ENCODE peak calls at places on chromosomes 6 and 20, in four cellular contexts. G is mesothelial cell of epicardium, H is ascending aorta, M is heart right ventricle. A is an unnamed sample.

GRCh38 chr6:107124934-107125348 is 9.6 kb upstream of the BEND3 start:
- DNase-seq in G (no peak), H (no peak), M (no peak), A (no peak)

GRCh38 chr20:53381568-53382262 is 211.9 kb downstream of the ZNF217 start:
- DNase-seq in G (no peak), H (no peak), M (no peak), A (no peak)

GRCh38 chr6:14921170-14921569 is 324.7 kb upstream of the JARID2 start:
- DNase-seq in G (no peak), H (peak), M (peak), A (no peak)

GRCh38 chr20:10093087-10093591 is 58.4 kb downstream of the ANKEF1 start:
- DNase-seq in G (no peak), H (no peak), M (no peak), A (no peak)

GRCh38 chr6:35797837-35798526 is 859 bp upstream of the CLPS start:
- DNase-seq in G (no peak), H (no peak), M (no peak), A (no peak)

GRCh38 chr6:162118706-162119105 is 608.9 kb downstream of the PRKN start:
- DNase-seq in G (no peak), H (no peak), M (no peak), A (no peak)

GRCh38 chr20:4299250-4299649 is 283.9 kb upstream of the RNF24 start:
- DNase-seq in G (no peak), H (no peak), M (no peak), A (no peak)

GRCh38 chr20:49039854-49040253 is 6.3 kb upstream of the CSE1L start:
- DNase-seq in G (no peak), H (no peak), M (no peak), A (no peak)

GRCh38 chr6:14619419-14619781 is 501.8 kb downstream of the CD83 start:
- DNase-seq in G (no peak), H (no peak), M (peak), A (no peak)

GRCh38 chr6:151075527-151075926 is 164.2 kb upstream of the AKAP12 start:
- DNase-seq in G (no peak), H (no peak), M (no peak), A (no peak)

DNA sequence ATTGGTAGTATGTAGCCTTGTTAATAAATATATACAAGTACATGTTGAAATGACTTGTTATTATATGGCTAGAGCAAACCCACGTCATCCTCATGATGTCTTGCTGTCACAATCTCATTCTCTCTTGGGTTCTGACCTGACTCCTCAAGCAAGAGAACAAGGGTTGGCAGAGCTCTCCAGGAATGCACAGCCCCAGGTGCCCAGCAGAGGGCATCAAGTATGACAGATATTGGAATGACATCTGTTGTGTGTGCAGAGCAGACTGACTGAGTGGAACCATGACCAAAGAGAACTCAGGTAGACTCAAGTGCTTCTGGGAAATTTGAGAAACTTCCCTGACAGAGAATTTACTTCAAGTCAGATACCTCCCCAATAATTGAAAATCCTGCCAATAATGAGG is 90.6 kb downstream of the PAX1 start:
- DNase-seq in G (no peak), H (no peak), M (no peak), A (no peak)
- TF ChIP-seq CTCF in G (no peak), H (no peak), M (no peak), A (no peak)

DNA sequence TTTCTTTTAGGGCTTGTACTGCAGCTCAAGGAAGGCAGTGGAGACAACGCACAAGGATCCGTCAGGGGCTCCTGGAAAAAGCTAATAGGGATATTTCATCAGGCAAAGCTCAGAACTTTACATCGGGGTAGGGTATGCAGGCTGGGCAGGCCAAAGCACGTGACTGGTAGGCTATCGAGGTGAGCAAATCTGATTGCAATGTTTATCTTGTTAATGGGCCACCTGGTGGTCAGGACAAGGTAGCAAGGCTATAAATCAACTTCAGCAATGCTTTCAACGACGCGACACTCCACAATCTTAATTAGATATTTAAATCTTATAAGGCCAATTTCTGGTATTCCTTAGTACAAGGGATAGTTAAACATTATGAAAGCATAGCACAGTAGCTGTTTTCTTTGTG is 1302.8 kb upstream of the EYS start:
- DNase-seq in G (no peak), H (no peak), M (no peak), A (no peak)
- TF ChIP-seq CTCF in G (no peak), H (no peak), M (no peak), A (peak)

GRCh38 chr6:53643481-53643965 is 22.0 kb downstream of the KLHL31 start:
- DNase-seq in G (no peak), H (no peak), M (no peak), A (no peak)

GRCh38 chr6:53647437-53648094 is 18.0 kb downstream of the KLHL31 start:
- DNase-seq in G (no peak), H (no peak), M (no peak), A (no peak)

GRCh38 chr6:53648571-53648970 is 17.0 kb downstream of the KLHL31 start:
- DNase-seq in G (no peak), H (no peak), M (no peak), A (no peak)

GRCh38 chr6:53646606-53647005 is 18.9 kb downstream of the KLHL31 start:
- DNase-seq in G (no peak), H (no peak), M (no peak), A (no peak)

DNA sequence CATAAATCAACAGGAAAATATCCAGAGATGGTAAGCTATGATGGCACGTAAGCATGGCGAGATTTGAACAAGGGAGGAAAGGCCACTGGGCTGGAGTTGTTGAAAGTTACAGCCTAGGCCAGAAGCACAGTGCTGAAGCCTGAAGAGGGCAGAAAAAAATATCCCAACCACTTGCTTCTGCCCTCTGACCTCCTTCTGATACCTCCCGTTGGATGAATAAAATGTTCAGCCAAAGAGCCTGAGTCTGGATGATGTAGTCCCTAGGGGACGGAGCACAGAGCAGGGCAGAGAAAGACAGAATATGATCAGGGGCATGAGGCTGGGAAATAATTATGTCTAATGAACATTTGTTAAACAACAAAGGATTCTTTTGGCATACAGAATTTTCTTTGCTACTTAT is 19.7 kb downstream of the KLHL31 start:
- DNase-seq in G (no peak), H (no peak), M (no peak), A (no peak)
- TF ChIP-seq CTCF in G (no peak), H (no peak), M (no peak), A (no peak)

GRCh38 chr20:45489083-45489531 is 19.6 kb downstream of the WFDC2 start:
- DNase-seq in G (no peak), H (no peak), M (no peak), A (no peak)

GRCh38 chr20:45485388-45485787 is 15.8 kb downstream of the WFDC2 start:
- DNase-seq in G (no peak), H (no peak), M (no peak), A (no peak)

GRCh38 chr20:45484676-45485075 is 15.1 kb downstream of the WFDC2 start:
- DNase-seq in G (no peak), H (no peak), M (no peak), A (no peak)

DNA sequence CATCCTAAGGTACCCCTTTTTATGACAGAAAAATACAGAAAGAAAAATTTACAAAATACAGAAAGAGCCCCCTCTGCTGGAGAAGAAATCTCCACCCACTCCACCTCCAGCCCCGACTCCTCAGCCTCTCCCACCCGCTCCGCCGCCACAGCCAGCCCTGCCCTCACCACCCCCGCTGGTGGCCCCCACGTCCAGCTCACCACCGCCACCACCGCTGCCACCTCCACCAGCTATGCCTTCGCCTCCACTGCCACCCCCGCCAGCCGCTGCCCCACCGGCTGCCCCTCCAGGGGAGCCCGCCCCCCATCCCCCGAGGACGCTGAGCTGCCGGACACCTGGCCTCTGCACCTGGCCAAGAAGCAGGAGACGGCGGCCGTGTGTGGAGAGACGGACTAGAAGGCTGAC is 17.7 kb downstream of the WFDC2 start:
- DNase-seq in G (no peak), H (no peak), M (no peak), A (no peak)
- TF ChIP-seq CTCF in G (peak), H (no peak), M (no peak), A (no peak)

DNA sequence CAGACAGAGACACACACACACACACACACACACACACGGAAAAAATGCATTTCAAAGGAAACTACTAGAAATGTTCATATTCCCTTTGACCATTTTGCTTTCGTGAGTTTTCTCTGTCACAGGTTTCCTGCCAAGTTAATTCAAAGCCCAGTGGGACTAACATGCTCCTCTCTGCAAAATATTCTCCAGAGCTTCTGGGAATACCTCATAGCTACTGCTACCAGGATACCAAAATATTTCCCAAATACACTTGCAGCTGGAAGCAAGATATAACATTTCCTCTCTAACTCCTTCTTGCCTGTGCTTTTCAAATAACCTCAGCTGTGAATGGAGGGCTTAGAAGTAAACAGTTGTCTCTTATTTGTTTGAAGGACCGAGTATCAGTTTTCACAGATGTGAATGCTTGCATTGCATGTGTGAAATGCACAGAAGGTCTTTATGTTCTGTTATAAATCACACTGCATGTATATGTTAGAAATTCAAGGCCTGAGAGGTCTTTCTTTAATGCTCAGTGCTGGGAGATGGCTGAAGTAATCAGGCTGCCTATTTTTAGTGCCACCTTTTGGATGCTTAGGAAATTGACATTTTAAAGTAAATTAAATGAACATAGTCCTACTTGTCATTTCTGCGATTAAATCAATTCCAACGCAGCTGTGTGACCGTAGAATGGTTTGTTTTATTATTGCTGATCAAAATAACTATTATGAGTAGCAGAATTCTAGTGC is 8.7 kb upstream of the FAM209A start:
- DNase-seq in G (no peak), H (no peak), M (peak), A (no peak)
- TF ChIP-seq CTCF in G (no peak), H (no peak), M (no peak), A (peak)

DNA sequence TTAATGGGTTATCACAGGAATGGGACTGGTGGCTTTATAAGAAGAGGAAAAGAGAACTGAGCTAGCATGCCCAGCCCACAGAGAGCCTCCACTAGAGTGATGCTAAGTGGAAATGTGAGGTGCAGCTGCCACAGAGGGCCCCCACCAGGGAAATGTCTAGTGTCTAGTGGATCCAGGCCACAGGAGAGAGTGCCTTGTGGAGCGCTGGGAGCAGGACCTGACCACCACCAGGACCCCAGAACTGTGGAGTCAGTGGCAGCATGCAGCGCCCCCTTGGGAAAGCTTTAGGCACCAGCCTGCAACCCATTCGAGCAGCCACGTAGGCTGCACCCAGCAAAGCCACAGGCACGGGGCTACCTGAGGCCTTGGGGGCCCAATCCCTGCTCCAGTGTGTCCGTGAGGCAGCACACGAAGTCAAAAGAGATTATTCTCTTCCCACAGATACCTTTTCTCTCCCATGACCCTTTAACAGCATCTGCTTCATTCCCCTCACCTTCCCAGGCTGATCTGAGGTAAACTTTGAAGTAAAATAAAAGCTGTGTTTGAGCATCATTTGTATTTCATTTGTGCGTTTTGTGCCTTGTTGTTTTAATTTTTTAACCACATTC is 4.4 kb downstream of the HLA-E start:
- DNase-seq in G (no peak), H (no peak), M (no peak), A (no peak)
- TF ChIP-seq CTCF in G (no peak), H (no peak), M (no peak), A (no peak)

GRCh38 chr20:63230800-63231268 is 4.9 kb upstream of the BIRC7 start:
- DNase-seq in G (peak), H (no peak), M (peak), A (no peak)
- TF ChIP-seq CTCF in G (peak), H (peak), M (peak), A (peak)

GRCh38 chr20:32893878-32894483 is 35.3 kb downstream of the EFCAB8 start:
- DNase-seq in G (no peak), H (no peak), M (no peak), A (peak)
- TF ChIP-seq CTCF in G (no peak), H (no peak), M (peak), A (peak)

GRCh38 chr6:72704979-72705378 is 83.1 kb downstream of the KCNQ5 start:
- DNase-seq in G (no peak), H (no peak), M (no peak), A (no peak)
- TF ChIP-seq CTCF in G (no peak), H (no peak), M (no peak), A (no peak)

A was measured in D721Med.